ENCODE peak calls at places on chromosomes 1 and 21, in seven cellular contexts. I, A, X, S, T, E and Q are unnamed samples.

GRCh38 chr21:29130234-29130993 is at the start of gene MAP3K7CL:
- DNase-seq in I (peak), A (no peak), E (peak), S (no peak), T (peak), X (peak), Q (no peak)

GRCh38 chr1:107047602-107048001 is 8.9 kb upstream of the PRMT6 start:
- DNase-seq in S (no peak), T (no peak), A (no peak), X (no peak), I (no peak), E (no peak), Q (no peak)

GRCh38 chr1:232476538-232476950 is 153.4 kb downstream of the SIPA1L2 start:
- DNase-seq in E (no peak), T (peak), I (peak), A (no peak), X (no peak), S (no peak), Q (no peak)

GRCh38 chr1:164718821-164719220 is 159.8 kb downstream of the PBX1 start:
- DNase-seq in E (no peak), S (no peak), X (no peak), T (no peak), A (no peak), I (peak), Q (no peak)

GRCh38 chr1:31904339-31905092 is 33.7 kb downstream of the PTP4A2 start:
- DNase-seq in A (no peak), S (no peak), X (no peak), I (peak), T (peak), E (peak), Q (no peak)

GRCh38 chr1:20102875-20103274 is 16.5 kb downstream of the PLA2G2D start:
- DNase-seq in I (peak), A (no peak), S (no peak), T (peak), E (no peak), X (no peak), Q (no peak)

GRCh38 chr1:8134546-8135235 is 108.6 kb upstream of the ERRFI1 start:
- DNase-seq in X (no peak), T (peak), I (no peak), E (no peak), A (no peak), S (no peak), Q (no peak)

GRCh38 chr1:108009603-108010195 is 44.7 kb upstream of the VAV3 start:
- DNase-seq in E (no peak), X (no peak), T (peak), S (no peak), A (no peak), I (peak), Q (no peak)

GRCh38 chr1:77465922-77466321 is 184.1 kb downstream of the AK5 start:
- DNase-seq in T (no peak), I (no peak), A (no peak), S (no peak), X (no peak), E (no peak), Q (no peak)

GRCh38 chr1:241447056-241447649 is 72.4 kb downstream of the FH start:
- DNase-seq in S (no peak), T (peak), I (peak), X (no peak), E (no peak), A (no peak), Q (no peak)

GRCh38 chr1:75203415-75204277 is 69.5 kb downstream of the LHX8 start:
- DNase-seq in T (peak), I (peak), A (no peak), E (peak), X (peak), S (peak), Q (no peak)

GRCh38 chr1:158998781-158999161 is 10.9 kb upstream of the IFI16 start:
- DNase-seq in S (peak), T (peak), X (peak), A (no peak), E (peak), I (peak), Q (no peak)

GRCh38 chr1:96508226-96508625 is 213.4 kb upstream of the PTBP2 start:
- DNase-seq in S (no peak), I (no peak), T (no peak), X (no peak), E (no peak), A (no peak), Q (no peak)

GRCh38 chr1:66380452-66381212 is 153.3 kb upstream of the SGIP1 start:
- DNase-seq in A (no peak), X (no peak), S (no peak), I (no peak), E (no peak), T (no peak), Q (no peak)

GRCh38 chr1:234505774-234506114 is 26.8 kb upstream of the TARBP1 start:
- DNase-seq in E (no peak), T (no peak), S (no peak), A (no peak), I (peak), X (no peak), Q (no peak)

GRCh38 chr1:109272831-109273547 is 10.0 kb downstream of the PSRC1 start:
- DNase-seq in I (no peak), A (no peak), T (no peak), S (no peak), E (no peak), X (no peak), Q (no peak)

GRCh38 chr1:111507411-111508201 is 4.2 kb upstream of the ADORA3 start:
- DNase-seq in T (no peak), X (peak), E (peak), A (peak), I (peak), S (peak), Q (peak)

GRCh38 chr1:184069675-184070074 is 18.1 kb downstream of the TSEN15 start:
- DNase-seq in E (no peak), X (no peak), S (no peak), T (peak), A (no peak), I (peak), Q (no peak)

GRCh38 chr1:241356519-241357365 is at the start of gene RGS7:
- DNase-seq in S (peak), X (peak), E (peak), T (peak), A (peak), I (peak), Q (peak)

GRCh38 chr1:226653311-226653921 is 85.7 kb downstream of the ITPKB start:
- DNase-seq in E (no peak), X (no peak), T (no peak), I (no peak), A (no peak), S (no peak), Q (no peak)

GRCh38 chr1:241639653-241640148 is 468 bp downstream of the CHML start:
- DNase-seq in S (no peak), T (peak), X (peak), A (peak), I (no peak), E (peak), Q (peak)

GRCh38 chr1:229557214-229557850 is 1.2 kb downstream of the ABCB10 start:
- DNase-seq in A (no peak), T (peak), X (no peak), E (no peak), I (peak), S (no peak), Q (no peak)

GRCh38 chr1:94244816-94245215 is 7.4 kb upstream of the ARHGAP29 start:
- DNase-seq in I (no peak), X (no peak), A (no peak), E (no peak), T (no peak), S (no peak), Q (no peak)

GRCh38 chr1:9852410-9853301 is 28.9 kb upstream of the CLSTN1 start:
- DNase-seq in X (peak), I (peak), T (peak), E (peak), S (no peak), A (no peak), Q (no peak)

GRCh38 chr1:154514066-154514553 is 11.9 kb upstream of the SHE start:
- DNase-seq in A (no peak), X (no peak), S (no peak), E (no peak), T (no peak), I (no peak), Q (no peak)
- H3K4ac ChIP-seq in A (no peak), X (no peak), S (no peak), E (no peak), T (no peak), I (no peak), Q (no peak)

GRCh38 chr1:17404034-17404671 is 32.2 kb downstream of the PADI6 start:
- DNase-seq in X (no peak), A (peak), T (no peak), I (no peak), S (no peak), E (no peak), Q (peak)
- H3K4ac ChIP-seq in X (no peak), A (no peak), T (no peak), I (no peak), S (no peak), E (no peak), Q (no peak)

GRCh38 chr1:163248064-163248463 is 45.3 kb upstream of the RGS5 start:
- DNase-seq in I (no peak), S (no peak), X (peak), T (no peak), E (no peak), A (no peak), Q (no peak)

DNA sequence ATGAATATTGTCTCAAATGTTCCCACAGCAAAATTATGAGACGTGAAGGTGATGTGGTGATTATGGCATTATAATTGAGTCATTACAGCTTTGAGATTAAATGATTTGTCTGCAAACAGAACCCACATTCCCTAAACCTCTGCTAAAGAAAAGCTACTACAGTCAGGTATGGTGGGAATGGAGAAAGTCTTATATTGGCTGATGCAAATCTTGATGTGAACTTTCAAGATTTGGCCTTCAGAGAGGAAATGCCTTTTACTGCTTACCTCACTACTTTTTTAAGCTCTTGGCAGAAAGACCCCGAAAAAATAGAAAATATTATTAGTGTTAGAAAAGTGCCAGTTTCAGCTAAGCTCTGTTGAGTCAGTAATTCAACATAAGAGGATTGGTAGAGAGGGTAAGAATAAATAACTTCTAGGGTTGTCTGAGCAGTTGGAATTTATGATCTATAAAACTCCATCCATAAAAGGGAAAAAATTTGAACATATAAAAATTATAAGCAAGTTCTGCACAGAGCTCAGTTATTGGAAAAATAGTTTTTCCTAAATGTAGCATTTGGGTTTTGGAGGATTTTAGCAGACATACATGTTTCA is 47.8 kb upstream of the RGS5 start:
- DNase-seq in X (no peak), E (no peak), A (no peak), T (no peak), I (no peak), S (no peak), Q (no peak)
- H3K4ac ChIP-seq in X (no peak), E (no peak), A (no peak), T (no peak), I (no peak), S (no peak), Q (no peak)

GRCh38 chr1:198367296-198367695 is 173.2 kb downstream of the ATP6V1G3 start:
- DNase-seq in S (no peak), E (no peak), T (no peak), I (no peak), A (no peak), X (no peak), Q (no peak)
- H3K4ac ChIP-seq in S (no peak), E (no peak), T (no peak), I (no peak), A (no peak), X (no peak), Q (no peak)